ENCODE peak calls at places on chromosome 7, in nine cellular contexts. One of them, this sample, is unnamed.

GRCh38 chr7:28378574-28379149 is 33.7 kb upstream of the CREB5 start:
- DNase-seq in SJCRH30: no peak
- DNase-seq in HL-60: no peak
- DNase-seq in HFF-Myc: no peak
- DNase-seq in fibroblast of pulmonary artery: no peak
- DNase-seq in OCI-LY7: no peak
- DNase-seq in A549: no peak
- DNase-seq in endothelial cell of umbilical vein: no peak
- DNase-seq in colonic mucosa: no peak
- DNase-seq in this sample: no peak

GRCh38 chr7:25481891-25482290 is 253.6 kb upstream of the NPVF start:
- DNase-seq in A549: no peak
- DNase-seq in SJCRH30: no peak
- DNase-seq in colonic mucosa: no peak
- DNase-seq in fibroblast of pulmonary artery: no peak
- DNase-seq in HFF-Myc: no peak
- DNase-seq in OCI-LY7: no peak
- DNase-seq in HL-60: no peak
- DNase-seq in endothelial cell of umbilical vein: no peak
- DNase-seq in this sample: no peak

GRCh38 chr7:20219446-20220292 is 2.5 kb upstream of the MACC1 start:
- DNase-seq in endothelial cell of umbilical vein: peak; percentile 95
- DNase-seq in OCI-LY7: peak; percentile 83
- DNase-seq in colonic mucosa: peak; percentile 88
- DNase-seq in SJCRH30: peak; percentile 100
- DNase-seq in HL-60: peak; percentile 95
- DNase-seq in fibroblast of pulmonary artery: peak; percentile 96
- DNase-seq in A549: no peak
- DNase-seq in HFF-Myc: peak; percentile 29
- DNase-seq in this sample: peak; percentile 69

GRCh38 chr7:93165447-93165846 is 17.3 kb upstream of the SAMD9L start:
- DNase-seq in fibroblast of pulmonary artery: no peak
- DNase-seq in HL-60: no peak
- DNase-seq in OCI-LY7: peak; percentile 44
- DNase-seq in colonic mucosa: no peak
- DNase-seq in SJCRH30: no peak
- DNase-seq in endothelial cell of umbilical vein: no peak
- DNase-seq in A549: no peak
- DNase-seq in HFF-Myc: no peak
- DNase-seq in this sample: no peak

GRCh38 chr7:30772984-30773383 is 1.8 kb downstream of the MINDY4 start:
- DNase-seq in HL-60: no peak
- DNase-seq in endothelial cell of umbilical vein: no peak
- DNase-seq in A549: no peak
- DNase-seq in OCI-LY7: no peak
- DNase-seq in HFF-Myc: no peak
- DNase-seq in fibroblast of pulmonary artery: no peak
- DNase-seq in colonic mucosa: no peak
- DNase-seq in SJCRH30: no peak
- DNase-seq in this sample: no peak

GRCh38 chr7:68955656-68956055 is 642.6 kb upstream of the AUTS2 start:
- DNase-seq in SJCRH30: no peak
- DNase-seq in A549: no peak
- DNase-seq in HFF-Myc: no peak
- DNase-seq in endothelial cell of umbilical vein: no peak
- DNase-seq in fibroblast of pulmonary artery: no peak
- DNase-seq in OCI-LY7: no peak
- DNase-seq in colonic mucosa: no peak
- DNase-seq in HL-60: no peak
- DNase-seq in this sample: no peak

GRCh38 chr7:64625114-64626082 is 40.5 kb upstream of the ZNF107 start:
- DNase-seq in HL-60: no peak
- DNase-seq in A549: no peak
- DNase-seq in OCI-LY7: peak; percentile 61
- DNase-seq in colonic mucosa: no peak
- DNase-seq in fibroblast of pulmonary artery: no peak
- DNase-seq in HFF-Myc: no peak
- DNase-seq in endothelial cell of umbilical vein: no peak
- DNase-seq in SJCRH30: peak; percentile 62
- DNase-seq in this sample: no peak

GRCh38 chr7:32262315-32262714 is 192.1 kb upstream of the PDE1C start:
- DNase-seq in SJCRH30: no peak
- DNase-seq in HFF-Myc: no peak
- DNase-seq in A549: no peak
- DNase-seq in HL-60: no peak
- DNase-seq in colonic mucosa: no peak
- DNase-seq in endothelial cell of umbilical vein: no peak
- DNase-seq in OCI-LY7: no peak
- DNase-seq in fibroblast of pulmonary artery: no peak
- DNase-seq in this sample: no peak

GRCh38 chr7:98760201-98760651 is 109.6 kb downstream of the TMEM130 start:
- DNase-seq in colonic mucosa: no peak
- DNase-seq in A549: no peak
- DNase-seq in HFF-Myc: no peak
- DNase-seq in HL-60: no peak
- DNase-seq in endothelial cell of umbilical vein: no peak
- DNase-seq in SJCRH30: no peak
- DNase-seq in OCI-LY7: no peak
- DNase-seq in fibroblast of pulmonary artery: no peak
- DNase-seq in this sample: no peak

GRCh38 chr7:121330053-121330833 is 1.4 kb downstream of the WNT16 start:
- DNase-seq in HFF-Myc: no peak
- DNase-seq in endothelial cell of umbilical vein: no peak
- DNase-seq in A549: no peak
- DNase-seq in OCI-LY7: no peak
- DNase-seq in fibroblast of pulmonary artery: no peak
- DNase-seq in SJCRH30: peak; percentile 53
- DNase-seq in colonic mucosa: no peak
- DNase-seq in HL-60: no peak
- DNase-seq in this sample: no peak

GRCh38 chr7:121331574-121331973 is 2.8 kb downstream of the WNT16 start:
- DNase-seq in endothelial cell of umbilical vein: no peak
- DNase-seq in OCI-LY7: no peak
- DNase-seq in A549: no peak
- DNase-seq in HL-60: no peak
- DNase-seq in colonic mucosa: no peak
- DNase-seq in HFF-Myc: no peak
- DNase-seq in SJCRH30: no peak
- DNase-seq in fibroblast of pulmonary artery: no peak
- DNase-seq in this sample: no peak

GRCh38 chr7:121329460-121330052 is 756 bp downstream of the WNT16 start:
- DNase-seq in A549: no peak
- DNase-seq in endothelial cell of umbilical vein: no peak
- DNase-seq in HL-60: no peak
- DNase-seq in fibroblast of pulmonary artery: no peak
- DNase-seq in SJCRH30: no peak
- DNase-seq in HFF-Myc: no peak
- DNase-seq in OCI-LY7: no peak
- DNase-seq in colonic mucosa: peak; percentile 34
- DNase-seq in this sample: no peak

GRCh38 chr7:121328508-121329459 is at the start of gene WNT16:
- DNase-seq in colonic mucosa: no peak
- DNase-seq in fibroblast of pulmonary artery: no peak
- DNase-seq in SJCRH30: no peak
- DNase-seq in OCI-LY7: no peak
- DNase-seq in HL-60: no peak
- DNase-seq in endothelial cell of umbilical vein: no peak
- DNase-seq in HFF-Myc: no peak
- DNase-seq in A549: no peak
- DNase-seq in this sample: no peak

GRCh38 chr7:121331048-121331447 is 2.2 kb downstream of the WNT16 start:
- DNase-seq in endothelial cell of umbilical vein: no peak
- DNase-seq in HL-60: no peak
- DNase-seq in colonic mucosa: no peak
- DNase-seq in OCI-LY7: no peak
- DNase-seq in fibroblast of pulmonary artery: no peak
- DNase-seq in HFF-Myc: no peak
- DNase-seq in SJCRH30: no peak
- DNase-seq in A549: no peak
- DNase-seq in this sample: no peak
- H3K4me3 ChIP-seq in endothelial cell of umbilical vein: no peak overlapping the region
- H3K4me3 ChIP-seq in HL-60: no peak overlapping the region
- H3K4me3 ChIP-seq in colonic mucosa: no peak overlapping the region
- H3K4me3 ChIP-seq in OCI-LY7: no peak overlapping the region
- H3K4me3 ChIP-seq in fibroblast of pulmonary artery: no peak overlapping the region
- H3K4me3 ChIP-seq in HFF-Myc: no peak overlapping the region
- H3K4me3 ChIP-seq in SJCRH30: peak overlapping the region; percentile 63
- H3K4me3 ChIP-seq in A549: no peak overlapping the region
- H3K4me3 ChIP-seq in this sample: no peak overlapping the region

GRCh38 chr7:69968969-69969368 is 370.7 kb downstream of the AUTS2 start:
- DNase-seq in fibroblast of pulmonary artery: no peak
- DNase-seq in colonic mucosa: no peak
- DNase-seq in endothelial cell of umbilical vein: no peak
- DNase-seq in OCI-LY7: no peak
- DNase-seq in HL-60: no peak
- DNase-seq in SJCRH30: no peak
- DNase-seq in HFF-Myc: no peak
- DNase-seq in A549: no peak
- DNase-seq in this sample: no peak
- H3K4me3 ChIP-seq in fibroblast of pulmonary artery: no peak overlapping the region
- H3K4me3 ChIP-seq in colonic mucosa: no peak overlapping the region
- H3K4me3 ChIP-seq in endothelial cell of umbilical vein: no peak overlapping the region
- H3K4me3 ChIP-seq in OCI-LY7: no peak overlapping the region
- H3K4me3 ChIP-seq in HL-60: no peak overlapping the region
- H3K4me3 ChIP-seq in SJCRH30: no peak overlapping the region
- H3K4me3 ChIP-seq in HFF-Myc: no peak overlapping the region
- H3K4me3 ChIP-seq in A549: no peak overlapping the region
- H3K4me3 ChIP-seq in this sample: no peak overlapping the region

DNA sequence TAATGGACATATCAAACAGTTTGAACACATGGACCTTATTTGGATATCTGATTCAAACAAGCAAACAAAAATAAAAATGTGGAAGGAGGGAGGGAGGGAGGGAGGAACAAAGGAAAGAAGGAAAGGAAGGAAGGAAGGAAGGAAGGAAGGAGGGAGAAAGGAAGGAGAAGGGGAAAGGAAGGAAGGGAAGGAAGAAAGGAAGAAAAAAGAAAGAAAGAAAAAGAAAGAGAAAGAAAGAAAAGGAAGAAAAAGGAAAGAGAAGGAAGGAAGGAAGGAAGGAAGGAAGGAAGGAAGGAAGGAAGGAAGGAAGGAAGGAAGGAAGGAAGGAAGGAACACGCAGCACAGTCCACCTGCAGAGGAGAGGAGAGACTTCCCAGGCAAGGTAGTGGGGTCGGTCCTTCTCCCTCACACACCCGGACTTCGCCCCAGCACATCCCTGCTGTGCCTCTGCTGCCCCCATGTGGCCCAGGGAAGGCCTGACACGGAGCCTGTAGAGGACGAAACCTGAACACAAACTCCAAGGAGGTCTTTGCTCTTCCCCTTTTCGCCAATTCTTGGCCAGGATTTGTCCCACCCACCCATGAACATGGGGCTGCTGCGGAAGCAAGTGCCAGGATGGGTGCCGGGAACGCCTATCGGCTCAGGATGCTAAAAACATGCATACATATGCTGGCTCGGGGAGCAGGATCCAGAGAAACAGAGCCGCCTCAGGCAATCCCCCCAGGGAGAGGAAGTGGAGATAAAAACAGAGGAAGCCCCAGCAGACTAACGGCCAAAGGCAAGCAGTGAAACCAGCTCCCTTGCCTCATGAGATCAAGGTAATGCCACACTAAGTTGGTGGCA is 52.3 kb upstream of the DGKI start:
- DNase-seq in HL-60: peak; percentile 87
- DNase-seq in fibroblast of pulmonary artery: peak; percentile 79
- DNase-seq in HFF-Myc: no peak
- DNase-seq in SJCRH30: peak; percentile 82
- DNase-seq in endothelial cell of umbilical vein: peak; percentile 73
- DNase-seq in A549: peak; percentile 71
- DNase-seq in OCI-LY7: peak; percentile 75
- DNase-seq in colonic mucosa: peak; percentile 85
- DNase-seq in this sample: peak; percentile 47
- H3K4me3 ChIP-seq in HL-60: peak overlapping the region; percentile 31
- H3K4me3 ChIP-seq in fibroblast of pulmonary artery: no peak overlapping the region
- H3K4me3 ChIP-seq in HFF-Myc: no peak overlapping the region
- H3K4me3 ChIP-seq in SJCRH30: no peak overlapping the region
- H3K4me3 ChIP-seq in endothelial cell of umbilical vein: no peak overlapping the region
- H3K4me3 ChIP-seq in A549: no peak overlapping the region
- H3K4me3 ChIP-seq in OCI-LY7: peak overlapping the region; percentile 22
- H3K4me3 ChIP-seq in colonic mucosa: no peak overlapping the region
- H3K4me3 ChIP-seq in this sample: no peak overlapping the region

GRCh38 chr7:140391634-140392033 is 6.7 kb downstream of the SLC37A3 start:
- DNase-seq in A549: no peak
- DNase-seq in fibroblast of pulmonary artery: no peak
- DNase-seq in colonic mucosa: no peak
- DNase-seq in HFF-Myc: no peak
- DNase-seq in HL-60: no peak
- DNase-seq in SJCRH30: no peak
- DNase-seq in endothelial cell of umbilical vein: no peak
- DNase-seq in OCI-LY7: no peak
- DNase-seq in this sample: no peak

GRCh38 chr7:140389445-140389844 is 8.9 kb downstream of the SLC37A3 start:
- DNase-seq in OCI-LY7: no peak
- DNase-seq in HFF-Myc: no peak
- DNase-seq in colonic mucosa: no peak
- DNase-seq in fibroblast of pulmonary artery: no peak
- DNase-seq in A549: no peak
- DNase-seq in endothelial cell of umbilical vein: no peak
- DNase-seq in HL-60: no peak
- DNase-seq in SJCRH30: no peak
- DNase-seq in this sample: no peak

GRCh38 chr7:140390034-140390433 is 8.3 kb downstream of the SLC37A3 start:
- DNase-seq in colonic mucosa: no peak
- DNase-seq in A549: no peak
- DNase-seq in endothelial cell of umbilical vein: no peak
- DNase-seq in fibroblast of pulmonary artery: no peak
- DNase-seq in HL-60: no peak
- DNase-seq in HFF-Myc: no peak
- DNase-seq in SJCRH30: no peak
- DNase-seq in OCI-LY7: no peak
- DNase-seq in this sample: no peak

GRCh38 chr7:140393756-140394306 is 4.5 kb downstream of the SLC37A3 start:
- DNase-seq in OCI-LY7: no peak
- DNase-seq in HFF-Myc: no peak
- DNase-seq in colonic mucosa: no peak
- DNase-seq in SJCRH30: no peak
- DNase-seq in HL-60: no peak
- DNase-seq in A549: no peak
- DNase-seq in fibroblast of pulmonary artery: no peak
- DNase-seq in endothelial cell of umbilical vein: no peak
- DNase-seq in this sample: no peak

DNA sequence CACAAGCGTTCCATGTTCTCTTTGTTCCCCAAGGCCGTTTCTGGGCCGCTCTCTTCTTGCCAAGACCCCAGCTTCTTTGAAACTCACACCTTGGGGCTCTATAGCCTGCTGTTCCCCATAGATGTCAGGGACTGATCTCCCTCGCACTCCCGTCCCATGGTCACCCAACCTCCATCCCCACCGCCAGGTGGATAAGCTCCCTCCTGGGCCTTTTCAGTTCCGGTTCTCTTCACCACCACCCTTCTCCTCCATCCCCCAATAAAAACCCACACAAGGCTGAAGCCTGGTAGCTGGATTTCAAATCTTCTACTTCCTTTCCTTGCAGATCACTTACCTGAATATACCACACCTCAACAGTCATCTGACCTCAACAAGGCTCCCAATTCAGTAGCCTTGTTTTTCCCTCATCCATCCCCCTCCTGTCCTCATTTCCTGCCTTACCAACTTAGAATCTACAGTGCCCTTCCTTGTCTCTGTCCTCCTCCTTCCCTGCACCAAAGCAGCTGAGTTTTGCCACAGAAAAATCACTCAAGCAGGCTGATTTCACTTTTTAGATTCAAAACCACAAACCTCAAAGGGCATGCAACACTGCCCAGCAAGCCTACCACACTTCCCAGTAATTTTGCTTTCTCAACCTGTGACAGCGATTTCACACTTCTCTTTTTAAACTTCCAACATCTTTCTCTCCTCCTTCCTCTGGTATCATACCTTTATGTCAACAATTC is 7.7 kb downstream of the SLC37A3 start:
- DNase-seq in A549: no peak
- DNase-seq in HFF-Myc: no peak
- DNase-seq in fibroblast of pulmonary artery: no peak
- DNase-seq in HL-60: peak; percentile 79
- DNase-seq in endothelial cell of umbilical vein: no peak
- DNase-seq in OCI-LY7: peak; percentile 65
- DNase-seq in colonic mucosa: no peak
- DNase-seq in SJCRH30: peak; percentile 39
- DNase-seq in this sample: no peak
- H3K4me3 ChIP-seq in A549: no peak overlapping the region
- H3K4me3 ChIP-seq in HFF-Myc: no peak overlapping the region
- H3K4me3 ChIP-seq in fibroblast of pulmonary artery: no peak overlapping the region
- H3K4me3 ChIP-seq in HL-60: no peak overlapping the region
- H3K4me3 ChIP-seq in endothelial cell of umbilical vein: no peak overlapping the region
- H3K4me3 ChIP-seq in OCI-LY7: no peak overlapping the region
- H3K4me3 ChIP-seq in colonic mucosa: no peak overlapping the region
- H3K4me3 ChIP-seq in SJCRH30: no peak overlapping the region
- H3K4me3 ChIP-seq in this sample: no peak overlapping the region

This sample was measured in AG04450.